ENCODE peak calls at places on chromosomes 12 and 14, in four cellular contexts. One of them, this sample, is unnamed.

GRCh38 chr12:90321369-90321768 is 612.7 kb upstream of the ATP2B1 start:
- DNase-seq in NCI-H345: no peak
- DNase-seq in activated CD4-positive, alpha-beta T cell treated with anti-CD3 and anti-CD28 coated beads for 48 hours: no peak
- DNase-seq in aorta: no peak
- DNase-seq in this sample: no peak

GRCh38 chr12:11576104-11576503 is 73.4 kb upstream of the ETV6 start:
- DNase-seq in aorta: no peak
- DNase-seq in NCI-H345: no peak
- DNase-seq in activated CD4-positive, alpha-beta T cell treated with anti-CD3 and anti-CD28 coated beads for 48 hours: peak; percentile 65
- DNase-seq in this sample: no peak

GRCh38 chr14:65226824-65227604 is 124.7 kb upstream of the MAX start:
- DNase-seq in activated CD4-positive, alpha-beta T cell treated with anti-CD3 and anti-CD28 coated beads for 48 hours: no peak
- DNase-seq in aorta: no peak
- DNase-seq in NCI-H345: peak; percentile 11
- DNase-seq in this sample: no peak

GRCh38 chr12:56645201-56645716 is 525 bp downstream of the ATP5F1B start:
- DNase-seq in NCI-H345: no peak
- DNase-seq in aorta: no peak
- DNase-seq in activated CD4-positive, alpha-beta T cell treated with anti-CD3 and anti-CD28 coated beads for 48 hours: peak; percentile 20
- DNase-seq in this sample: no peak

GRCh38 chr12:46824709-46825108 is 1.1 kb downstream of the SLC38A4 start:
- DNase-seq in NCI-H345: no peak
- DNase-seq in aorta: no peak
- DNase-seq in activated CD4-positive, alpha-beta T cell treated with anti-CD3 and anti-CD28 coated beads for 48 hours: no peak
- DNase-seq in this sample: no peak

GRCh38 chr12:28622416-28622815 is 432.2 kb downstream of the CCDC91 start:
- DNase-seq in aorta: no peak
- DNase-seq in NCI-H345: no peak
- DNase-seq in activated CD4-positive, alpha-beta T cell treated with anti-CD3 and anti-CD28 coated beads for 48 hours: no peak
- DNase-seq in this sample: no peak

GRCh38 chr12:90091809-90092208 is 383.2 kb upstream of the ATP2B1 start:
- DNase-seq in NCI-H345: no peak
- DNase-seq in activated CD4-positive, alpha-beta T cell treated with anti-CD3 and anti-CD28 coated beads for 48 hours: no peak
- DNase-seq in aorta: no peak
- DNase-seq in this sample: no peak

GRCh38 chr12:3231399-3231876 is 154.3 kb downstream of the TSPAN9 start:
- DNase-seq in activated CD4-positive, alpha-beta T cell treated with anti-CD3 and anti-CD28 coated beads for 48 hours: no peak
- DNase-seq in aorta: no peak
- DNase-seq in NCI-H345: no peak
- DNase-seq in this sample: no peak

GRCh38 chr12:121326996-121327674 is 25.1 kb downstream of the ANAPC5 start:
- DNase-seq in aorta: no peak
- DNase-seq in NCI-H345: no peak
- DNase-seq in activated CD4-positive, alpha-beta T cell treated with anti-CD3 and anti-CD28 coated beads for 48 hours: no peak
- DNase-seq in this sample: no peak

GRCh38 chr12:96235497-96235826 is 41.3 kb downstream of the ELK3 start:
- DNase-seq in aorta: no peak
- DNase-seq in NCI-H345: no peak
- DNase-seq in activated CD4-positive, alpha-beta T cell treated with anti-CD3 and anti-CD28 coated beads for 48 hours: no peak
- DNase-seq in this sample: no peak

GRCh38 chr14:22821193-22822016 is 6.2 kb upstream of the SLC7A7 start:
- DNase-seq in aorta: no peak
- DNase-seq in activated CD4-positive, alpha-beta T cell treated with anti-CD3 and anti-CD28 coated beads for 48 hours: no peak
- DNase-seq in NCI-H345: peak; percentile 83
- DNase-seq in this sample: no peak

GRCh38 chr14:75971509-75971908 is 10.3 kb downstream of the TGFB3 start:
- DNase-seq in aorta: no peak
- DNase-seq in activated CD4-positive, alpha-beta T cell treated with anti-CD3 and anti-CD28 coated beads for 48 hours: no peak
- DNase-seq in NCI-H345: no peak
- DNase-seq in this sample: no peak

GRCh38 chr14:104223810-104224515 is 85.6 kb downstream of the KIF26A start:
- DNase-seq in activated CD4-positive, alpha-beta T cell treated with anti-CD3 and anti-CD28 coated beads for 48 hours: no peak
- DNase-seq in NCI-H345: no peak
- DNase-seq in aorta: peak; percentile 39
- DNase-seq in this sample: no peak

GRCh38 chr12:12585115-12585862 is 22.6 kb upstream of the DUSP16 start:
- DNase-seq in activated CD4-positive, alpha-beta T cell treated with anti-CD3 and anti-CD28 coated beads for 48 hours: no peak
- DNase-seq in NCI-H345: no peak
- DNase-seq in aorta: no peak
- DNase-seq in this sample: no peak

GRCh38 chr12:49872781-49873181 is 29.9 kb upstream of the BCDIN3D start:
- DNase-seq in activated CD4-positive, alpha-beta T cell treated with anti-CD3 and anti-CD28 coated beads for 48 hours: no peak
- DNase-seq in aorta: peak; percentile 60
- DNase-seq in NCI-H345: no peak
- DNase-seq in this sample: no peak

GRCh38 chr14:61585598-61586538 is 109.4 kb upstream of the HIF1A start:
- DNase-seq in activated CD4-positive, alpha-beta T cell treated with anti-CD3 and anti-CD28 coated beads for 48 hours: no peak
- DNase-seq in NCI-H345: no peak
- DNase-seq in aorta: peak; percentile 92
- DNase-seq in this sample: no peak

GRCh38 chr14:24556756-24557155 is 19.3 kb downstream of the CTSG start:
- DNase-seq in aorta: no peak
- DNase-seq in NCI-H345: no peak
- DNase-seq in activated CD4-positive, alpha-beta T cell treated with anti-CD3 and anti-CD28 coated beads for 48 hours: no peak
- DNase-seq in this sample: no peak

GRCh38 chr12:97132270-97132669 is 225.2 kb downstream of the NEDD1 start:
- DNase-seq in activated CD4-positive, alpha-beta T cell treated with anti-CD3 and anti-CD28 coated beads for 48 hours: no peak
- DNase-seq in NCI-H345: no peak
- DNase-seq in aorta: no peak
- DNase-seq in this sample: no peak

GRCh38 chr12:89645434-89645833 is 63.2 kb downstream of the ATP2B1 start:
- DNase-seq in aorta: no peak
- DNase-seq in NCI-H345: no peak
- DNase-seq in activated CD4-positive, alpha-beta T cell treated with anti-CD3 and anti-CD28 coated beads for 48 hours: no peak
- DNase-seq in this sample: no peak

GRCh38 chr14:99389171-99389826 is 91.4 kb downstream of the SETD3 start:
- DNase-seq in activated CD4-positive, alpha-beta T cell treated with anti-CD3 and anti-CD28 coated beads for 48 hours: peak; percentile 59
- DNase-seq in NCI-H345: peak; percentile 33
- DNase-seq in aorta: no peak
- DNase-seq in this sample: no peak

GRCh38 chr14:73714656-73715081 is 485 bp upstream of the PNMA1 start:
- DNase-seq in NCI-H345: peak; percentile 42
- DNase-seq in aorta: no peak
- DNase-seq in activated CD4-positive, alpha-beta T cell treated with anti-CD3 and anti-CD28 coated beads for 48 hours: no peak
- DNase-seq in this sample: no peak

GRCh38 chr14:92659765-92660561 is 88.5 kb downstream of the LGMN start:
- DNase-seq in activated CD4-positive, alpha-beta T cell treated with anti-CD3 and anti-CD28 coated beads for 48 hours: no peak
- DNase-seq in aorta: no peak
- DNase-seq in NCI-H345: no peak
- DNase-seq in this sample: no peak

GRCh38 chr14:37678916-37679315 is 83.5 kb downstream of the TTC6 start:
- DNase-seq in NCI-H345: no peak
- DNase-seq in aorta: no peak
- DNase-seq in activated CD4-positive, alpha-beta T cell treated with anti-CD3 and anti-CD28 coated beads for 48 hours: no peak
- DNase-seq in this sample: no peak

GRCh38 chr12:111451649-111452129 is 46.0 kb downstream of the SH2B3 start:
- DNase-seq in activated CD4-positive, alpha-beta T cell treated with anti-CD3 and anti-CD28 coated beads for 48 hours: no peak
- DNase-seq in aorta: no peak
- DNase-seq in NCI-H345: peak; percentile 46
- DNase-seq in this sample: no peak

GRCh38 chr14:55302367-55302766 is 31.1 kb downstream of the FBXO34 start:
- DNase-seq in NCI-H345: no peak
- DNase-seq in activated CD4-positive, alpha-beta T cell treated with anti-CD3 and anti-CD28 coated beads for 48 hours: no peak
- DNase-seq in aorta: no peak
- DNase-seq in this sample: no peak

GRCh38 chr14:64186231-64187129 is 107.7 kb downstream of the ESR2 start:
- DNase-seq in activated CD4-positive, alpha-beta T cell treated with anti-CD3 and anti-CD28 coated beads for 48 hours: no peak
- DNase-seq in aorta: no peak
- DNase-seq in NCI-H345: no peak
- DNase-seq in this sample: no peak

GRCh38 chr14:96502621-96503251 is 554 bp downstream of the PAPOLA start:
- DNase-seq in activated CD4-positive, alpha-beta T cell treated with anti-CD3 and anti-CD28 coated beads for 48 hours: peak; percentile 62
- DNase-seq in NCI-H345: peak; percentile 39
- DNase-seq in aorta: peak; percentile 87
- DNase-seq in this sample: no peak

GRCh38 chr12:11202811-11203210 is 16.1 kb upstream of the TAS2R42 start:
- DNase-seq in aorta: no peak
- DNase-seq in NCI-H345: no peak
- DNase-seq in activated CD4-positive, alpha-beta T cell treated with anti-CD3 and anti-CD28 coated beads for 48 hours: no peak
- DNase-seq in this sample: no peak

GRCh38 chr12:6200266-6201198 is at the start of gene CD9:
- DNase-seq in aorta: peak; percentile 92
- DNase-seq in NCI-H345: peak; percentile 68
- DNase-seq in activated CD4-positive, alpha-beta T cell treated with anti-CD3 and anti-CD28 coated beads for 48 hours: peak; percentile 56
- DNase-seq in this sample: no peak

GRCh38 chr14:23951590-23952143 is 1.9 kb upstream of the DHRS4 start:
- DNase-seq in NCI-H345: no peak
- DNase-seq in aorta: no peak
- DNase-seq in activated CD4-positive, alpha-beta T cell treated with anti-CD3 and anti-CD28 coated beads for 48 hours: peak; percentile 11
- DNase-seq in this sample: no peak